ENCODE peak calls at places on chromosome 15, in ten cellular contexts. Z, I, G, X, P, T, S, B, L and K are unnamed samples. For H3K9me3, the result is how much of the 10 kb centered on the place peaks cover.

GRCh38 chr15:59313703-59314332 is 58.9 kb downstream of the MYO1E start:
- DNase-seq in Z (no peak), I (peak), G (peak), X (peak), P (peak), T (no peak), S (peak), B (peak), L (peak), K (peak)

GRCh38 chr15:71431345-71432336 is 316.4 kb downstream of the THSD4 start:
- DNase-seq in Z (no peak), I (no peak), G (no peak), X (no peak), P (no peak), T (no peak), S (no peak), B (no peak), L (no peak), K (no peak)

GRCh38 chr15:35654334-35654733 is 108.4 kb upstream of the DPH6 start:
- DNase-seq in Z (no peak), I (no peak), G (no peak), X (no peak), P (no peak), T (no peak), S (no peak), B (no peak), L (peak), K (no peak)

GRCh38 chr15:101488300-101489164 is 975 bp downstream of the PCSK6 start:
- DNase-seq in Z (no peak), I (no peak), G (no peak), X (no peak), P (no peak), T (no peak), S (no peak), B (no peak), L (no peak), K (no peak)

GRCh38 chr15:76753771-76754170 is 151.4 kb downstream of the SCAPER start:
- DNase-seq in Z (no peak), I (no peak), G (no peak), X (no peak), P (no peak), T (no peak), S (no peak), B (no peak), L (no peak), K (no peak)

GRCh38 chr15:67130673-67131601 is 65.5 kb downstream of the SMAD3 start:
- DNase-seq in Z (no peak), I (no peak), G (no peak), X (no peak), P (no peak), T (no peak), S (no peak), B (peak), L (no peak), K (no peak)

GRCh38 chr15:83746231-83746630 is 92.3 kb downstream of the ADAMTSL3 start:
- DNase-seq in Z (no peak), I (no peak), G (no peak), X (no peak), P (no peak), T (no peak), S (no peak), B (no peak), L (no peak), K (no peak)

GRCh38 chr15:43226436-43227305 is 5.9 kb upstream of the EPB42 start:
- DNase-seq in Z (no peak), I (no peak), G (no peak), X (no peak), P (no peak), T (no peak), S (no peak), B (no peak), L (no peak), K (no peak)

GRCh38 chr15:80604583-80605506 is 90.3 kb upstream of the ABHD17C start:
- DNase-seq in Z (no peak), I (no peak), G (no peak), X (no peak), P (no peak), T (no peak), S (no peak), B (peak), L (peak), K (no peak)

GRCh38 chr15:53910852-53911251 is 67.4 kb upstream of the UNC13C start:
- DNase-seq in Z (no peak), I (no peak), G (no peak), X (no peak), P (no peak), T (no peak), S (no peak), B (no peak), L (no peak), K (peak)

GRCh38 chr15:51156957-51157356 is 62.3 kb upstream of the TNFAIP8L3 start:
- DNase-seq in Z (no peak), I (no peak), G (no peak), X (no peak), P (no peak), T (no peak), S (no peak), B (no peak), L (no peak), K (no peak)

GRCh38 chr15:31975446-31976229 is 54.7 kb upstream of the CHRNA7 start:
- DNase-seq in Z (no peak), I (peak), G (no peak), X (no peak), P (no peak), T (no peak), S (no peak), B (peak), L (no peak), K (no peak)

GRCh38 chr15:58933311-58934113 is at the start of gene SLTM:
- DNase-seq in Z (peak), I (peak), G (peak), X (peak), P (peak), T (peak), S (peak), B (peak), L (peak), K (peak)

GRCh38 chr15:56960116-56960515 is 41.7 kb downstream of the TCF12 start:
- DNase-seq in Z (no peak), I (no peak), G (no peak), X (no peak), P (no peak), T (no peak), S (no peak), B (peak), L (no peak), K (no peak)

GRCh38 chr15:100994597-100995446 is 75.7 kb downstream of the LRRK1 start:
- DNase-seq in Z (no peak), I (no peak), G (no peak), X (no peak), P (no peak), T (no peak), S (no peak), B (no peak), L (no peak), K (peak)

GRCh38 chr15:81270781-81271491 is 53.0 kb downstream of the STARD5 start:
- DNase-seq in Z (no peak), I (no peak), G (no peak), X (no peak), P (no peak), T (no peak), S (no peak), B (peak), L (peak), K (no peak)

GRCh38 chr15:40388941-40389823 is 6.7 kb downstream of the KNSTRN start:
- DNase-seq in Z (no peak), I (no peak), G (no peak), X (no peak), P (no peak), T (no peak), S (no peak), B (no peak), L (no peak), K (no peak)

GRCh38 chr15:53580371-53580770 is 179.1 kb downstream of the WDR72 start:
- DNase-seq in Z (no peak), I (peak), G (no peak), X (no peak), P (no peak), T (no peak), S (no peak), B (no peak), L (peak), K (no peak)

GRCh38 chr15:29570931-29571727 is 251.1 kb downstream of the TJP1 start:
- DNase-seq in Z (no peak), I (peak), G (no peak), X (no peak), P (peak), T (no peak), S (no peak), B (peak), L (peak), K (peak)

GRCh38 chr15:63501256-63502089 is 2.9 kb upstream of the USP3 start:
- DNase-seq in Z (peak), I (peak), G (peak), X (peak), P (peak), T (peak), S (peak), B (peak), L (peak), K (peak)

GRCh38 chr15:65066001-65066634 is 1.7 kb downstream of the RASL12 start:
- DNase-seq in Z (no peak), I (no peak), G (no peak), X (no peak), P (no peak), T (no peak), S (no peak), B (peak), L (peak), K (no peak)

GRCh38 chr15:52164631-52165265 is 26.4 kb downstream of the GNB5 start:
- DNase-seq in Z (no peak), I (no peak), G (no peak), X (no peak), P (no peak), T (no peak), S (no peak), B (peak), L (no peak), K (no peak)

GRCh38 chr15:99426431-99427105 is 139.2 kb upstream of the MEF2A start:
- DNase-seq in Z (no peak), I (no peak), G (peak), X (peak), P (no peak), T (no peak), S (peak), B (no peak), L (peak), K (peak)

GRCh38 chr15:101672298-101672697 is 20.1 kb upstream of the TM2D3 start:
- DNase-seq in Z (no peak), I (no peak), G (no peak), X (no peak), P (no peak), T (no peak), S (no peak), B (no peak), L (no peak), K (no peak)

GRCh38 chr15:39976291-39977274 is 42.7 kb downstream of the EIF2AK4 start:
- DNase-seq in Z (no peak), I (peak), G (peak), X (peak), P (no peak), T (peak), S (peak), B (peak), L (peak), K (peak)

GRCh38 chr15:41987246-41987924 is 15.0 kb upstream of the EHD4 start:
- DNase-seq in Z (no peak), I (no peak), G (peak), X (no peak), P (no peak), T (no peak), S (peak), B (no peak), L (no peak), K (peak)

GRCh38 chr15:67887776-67888175 is 47.9 kb upstream of the RNU6-1 start:
- DNase-seq in Z (no peak), I (no peak), G (no peak), X (no peak), P (no peak), T (no peak), S (no peak), B (no peak), L (no peak), K (no peak)

GRCh38 chr15:52415628-52416027 is 113.1 kb downstream of the MYO5A start:
- DNase-seq in Z (no peak), I (no peak), G (no peak), X (no peak), P (no peak), T (no peak), S (no peak), B (no peak), L (no peak), K (no peak)

GRCh38 chr15:73753250-73754130 is at the start of gene INSYN1:
- DNase-seq in Z (no peak), I (peak), G (no peak), X (peak), P (peak), T (no peak), S (peak), B (peak), L (peak), K (no peak)

GRCh38 chr15:73752817-73753214 is 335 bp downstream of the INSYN1 start:
- DNase-seq in Z (no peak), I (no peak), G (no peak), X (no peak), P (peak), T (no peak), S (no peak), B (peak), L (peak), K (no peak)

GRCh38 chr15:73755481-73755880 is 2.3 kb upstream of the INSYN1 start:
- DNase-seq in Z (no peak), I (no peak), G (no peak), X (no peak), P (no peak), T (no peak), S (no peak), B (no peak), L (no peak), K (no peak)

GRCh38 chr15:73755946-73756345 is 2.8 kb upstream of the INSYN1 start:
- DNase-seq in Z (no peak), I (no peak), G (no peak), X (no peak), P (no peak), T (no peak), S (no peak), B (no peak), L (no peak), K (no peak)

GRCh38 chr15:73754461-73754860 is 1.3 kb upstream of the INSYN1 start:
- DNase-seq in Z (no peak), I (no peak), G (no peak), X (no peak), P (no peak), T (no peak), S (no peak), B (peak), L (no peak), K (no peak)
- H3K4me3 ChIP-seq in Z (no peak), I (no peak), G (no peak), X (no peak), P (no peak), T (no peak), S (no peak), B (no peak), L (no peak), K (no peak)

DNA sequence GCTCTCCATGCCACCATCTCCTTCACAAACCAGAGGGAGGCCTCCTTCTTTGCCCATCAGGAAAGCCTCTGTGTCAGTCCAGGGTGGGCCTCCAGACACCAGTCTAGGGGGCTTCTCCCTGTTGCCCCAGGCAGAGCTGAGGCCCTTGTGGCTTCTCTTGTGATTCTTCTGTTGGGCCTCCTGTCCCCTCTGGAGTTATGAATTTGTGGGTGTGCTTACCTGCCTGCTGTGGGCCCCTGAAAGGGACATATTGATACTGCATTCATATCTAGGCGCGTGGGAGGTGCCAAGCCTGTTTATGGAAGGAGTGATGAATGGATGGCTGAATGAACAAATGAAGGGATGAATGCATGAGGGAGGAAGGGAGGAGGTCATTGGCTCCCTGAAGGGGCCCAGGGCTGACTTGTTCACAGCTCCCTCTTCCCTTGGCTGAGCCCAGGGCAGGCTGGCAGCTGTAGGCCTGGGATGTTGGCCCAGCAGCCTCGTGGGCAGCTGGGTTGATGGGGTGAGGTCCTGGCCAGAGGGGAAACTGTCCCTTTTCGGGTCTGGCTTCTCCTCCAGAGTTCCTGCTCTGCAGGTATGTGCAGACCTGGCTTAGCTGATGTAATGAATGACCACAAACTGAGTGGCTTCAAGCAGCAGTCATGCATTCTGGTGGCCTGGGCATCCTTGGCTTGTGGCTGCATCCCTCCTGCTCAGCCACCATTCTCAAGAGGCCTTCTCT is 195.4 kb downstream of the GOLGA6L6 start:
- DNase-seq in Z (no peak), I (peak), G (peak), X (no peak), P (no peak), T (no peak), S (peak), B (no peak), L (no peak), K (no peak)
- H3K9me3 ChIP-seq in Z (under half), I (under half), G (under half), X (under half), P (half or more), T (under half), S (under half), B (under half), L (under half), K (under half)

DNA sequence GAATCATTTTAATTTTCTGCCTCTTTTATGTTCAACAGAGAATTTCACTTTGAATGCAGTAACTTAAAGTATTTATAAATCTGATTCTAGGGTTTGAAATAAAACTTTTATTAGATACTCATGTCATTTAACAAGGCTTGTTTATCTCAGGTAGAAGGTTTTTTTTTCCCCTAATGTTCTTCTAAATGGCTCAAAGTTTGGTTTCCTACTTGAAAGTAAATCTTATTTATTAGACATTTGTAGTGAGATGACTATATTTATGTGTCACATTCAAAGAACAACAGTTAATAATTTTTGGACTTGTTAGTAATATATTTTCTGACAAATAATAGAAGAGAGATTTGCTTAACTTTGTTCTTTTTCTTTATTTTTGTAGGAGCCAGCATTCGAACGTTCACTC is 63.9 kb downstream of the NEO1 start:
- DNase-seq in Z (no peak), I (no peak), G (no peak), X (no peak), P (no peak), T (no peak), S (no peak), B (no peak), L (no peak), K (no peak)
- H3K4me3 ChIP-seq in Z (no peak), I (no peak), G (no peak), X (no peak), P (no peak), T (no peak), S (no peak), B (no peak), L (no peak), K (no peak)

GRCh38 chr15:46855388-46855787 is 861.9 kb upstream of the SEMA6D start:
- DNase-seq in Z (no peak), I (no peak), G (no peak), X (no peak), P (no peak), T (no peak), S (no peak), B (no peak), L (no peak), K (no peak)
- H3K9me3 ChIP-seq in Z (under half), I (under half), G (under half), X (under half), P (under half), T (under half), S (under half), B (under half), L (under half), K (under half)

GRCh38 chr15:49900836-49901235 is 218.2 kb downstream of the ATP8B4 start:
- DNase-seq in Z (no peak), I (no peak), G (no peak), X (no peak), P (no peak), T (no peak), S (no peak), B (peak), L (no peak), K (no peak)

GRCh38 chr15:49902791-49903481 is 216.1 kb downstream of the ATP8B4 start:
- DNase-seq in Z (no peak), I (no peak), G (no peak), X (no peak), P (no peak), T (no peak), S (no peak), B (peak), L (peak), K (no peak)

GRCh38 chr15:49900036-49900435 is 219.0 kb downstream of the ATP8B4 start:
- DNase-seq in Z (no peak), I (no peak), G (no peak), X (no peak), P (no peak), T (no peak), S (no peak), B (peak), L (peak), K (no peak)

GRCh38 chr15:49904296-49904695 is 214.7 kb downstream of the ATP8B4 start:
- DNase-seq in Z (no peak), I (no peak), G (no peak), X (no peak), P (no peak), T (no peak), S (no peak), B (peak), L (no peak), K (no peak)

GRCh38 chr15:49901867-49902775 is 216.9 kb downstream of the ATP8B4 start:
- DNase-seq in Z (no peak), I (no peak), G (no peak), X (no peak), P (no peak), T (no peak), S (no peak), B (peak), L (peak), K (no peak)
- H3K4me3 ChIP-seq in Z (no peak), I (no peak), G (no peak), X (peak), P (no peak), T (no peak), S (no peak), B (peak), L (no peak), K (no peak)